ENCODE peak calls at places on chromosomes 6 and 20, in nine cellular contexts. I is keratinocyte; Y is left ventricle myocardium inferior; A is Calu3; Z is HS-5; J is CD8-positive, alpha-beta T cell; U is activated naive CD8-positive, alpha-beta T cell treated with anti-CD3 and anti-CD28 coated beads for 36 hours; R is T-cell; C is lung microvascular endothelial cell. G is an unnamed sample.

GRCh38 chr6:2794171-2794730 is 29.1 kb downstream of the WRNIP1 start:
- DNase-seq in C (peak), A (no peak), Z (no peak), Y (no peak), I (no peak), R (no peak), U (no peak), J (no peak), G (no peak)

GRCh38 chr6:34249469-34250370 is 914 bp upstream of the SMIM29 start:
- DNase-seq in A (no peak), Y (no peak), C (no peak), I (no peak), U (no peak), J (no peak), Z (no peak), R (no peak), G (no peak)

GRCh38 chr6:21731411-21732031 is 138.0 kb downstream of the SOX4 start:
- DNase-seq in I (no peak), Y (no peak), C (peak), Z (peak), J (no peak), A (peak), R (no peak), U (no peak), G (peak)

GRCh38 chr20:21509597-21510331 is 4.1 kb downstream of the NKX2-2 start:
- DNase-seq in C (peak), Z (no peak), J (no peak), Y (no peak), R (no peak), U (no peak), I (no peak), A (no peak), G (no peak)

GRCh38 chr20:53652859-53653520 is 59.4 kb upstream of the ZNF217 start:
- DNase-seq in U (no peak), A (no peak), C (no peak), R (no peak), Y (no peak), I (no peak), J (no peak), Z (no peak), G (no peak)

GRCh38 chr6:130968486-130968885 is 94.6 kb downstream of the EPB41L2 start:
- DNase-seq in A (no peak), U (no peak), Z (no peak), I (no peak), J (no peak), Y (no peak), C (no peak), R (no peak), G (no peak)

GRCh38 chr6:4612636-4613171 is 163.5 kb upstream of the CDYL start:
- DNase-seq in Y (no peak), J (no peak), I (no peak), R (no peak), Z (no peak), U (no peak), C (no peak), A (no peak), G (no peak)

GRCh38 chr20:60078351-60079250 is 120.4 kb downstream of the CDH26 start:
- DNase-seq in Z (no peak), C (no peak), Y (no peak), J (no peak), I (no peak), A (no peak), U (no peak), R (no peak), G (no peak)

GRCh38 chr6:77231438-77232305 is 231.6 kb downstream of the HTR1B start:
- DNase-seq in U (no peak), I (no peak), C (peak), R (no peak), Y (no peak), Z (no peak), A (no peak), J (no peak), G (no peak)

GRCh38 chr6:62371840-62372239 is 85.8 kb upstream of the KHDRBS2 start:
- DNase-seq in A (no peak), J (no peak), R (no peak), U (no peak), Z (no peak), C (no peak), I (no peak), Y (no peak), G (no peak)

GRCh38 chr20:31710423-31711250 is 12.0 kb downstream of the BCL2L1 start:
- DNase-seq in I (peak), J (no peak), U (no peak), R (no peak), Y (peak), Z (no peak), A (no peak), C (no peak), G (no peak)

GRCh38 chr20:37651932-37652331 is 41.9 kb upstream of the CTNNBL1 start:
- DNase-seq in U (peak), Y (peak), I (no peak), A (peak), Z (no peak), C (peak), R (no peak), J (no peak), G (no peak)

GRCh38 chr6:158660331-158660730 is 10.5 kb downstream of the SYTL3 start:
- DNase-seq in A (peak), U (peak), Y (no peak), J (peak), Z (no peak), R (peak), C (peak), I (no peak), G (no peak)

GRCh38 chr20:58944610-58945009 is 36.4 kb upstream of the NELFCD start:
- DNase-seq in R (no peak), Z (no peak), I (no peak), U (no peak), A (peak), C (no peak), Y (no peak), J (no peak), G (no peak)

GRCh38 chr20:62603907-62604785 is 38.2 kb upstream of the SLCO4A1 start:
- DNase-seq in J (no peak), Z (no peak), U (no peak), Y (no peak), C (no peak), A (no peak), R (no peak), I (no peak), G (no peak)

GRCh38 chr6:4909063-4909645 is 94.7 kb downstream of the RPP40 start:
- DNase-seq in U (no peak), I (no peak), C (no peak), Z (no peak), A (no peak), Y (no peak), R (no peak), J (no peak), G (no peak)

GRCh38 chr6:104527761-104528415 is 331.8 kb downstream of the HACE1 start:
- DNase-seq in C (peak), J (no peak), U (no peak), Y (no peak), I (no peak), A (peak), R (no peak), Z (no peak), G (no peak)

GRCh38 chr6:162119349-162119748 is 608.2 kb downstream of the PRKN start:
- DNase-seq in Y (peak), J (no peak), U (no peak), R (no peak), C (no peak), Z (no peak), I (no peak), A (no peak), G (no peak)

GRCh38 chr6:127880452-127880851 is 20.4 kb downstream of the THEMIS start:
- DNase-seq in I (no peak), Y (no peak), J (no peak), C (no peak), Z (no peak), U (no peak), A (no peak), R (no peak), G (no peak)

GRCh38 chr20:43954704-43955243 is 40.1 kb downstream of the TOX2 start:
- DNase-seq in I (no peak), U (no peak), C (no peak), R (no peak), Z (no peak), J (no peak), A (no peak), Y (no peak), G (no peak)

GRCh38 chr20:63254536-63255384 is 497 bp upstream of the NKAIN4 start:
- DNase-seq in A (no peak), Y (no peak), U (no peak), Z (no peak), J (no peak), R (no peak), I (no peak), C (no peak), G (no peak)

GRCh38 chr6:113401231-113401630 is 455.9 kb upstream of the MARCKS start:
- DNase-seq in U (no peak), J (no peak), R (no peak), A (no peak), Y (no peak), I (no peak), C (peak), Z (no peak), G (no peak)

GRCh38 chr6:64221776-64222175 is 586.2 kb downstream of the PHF3 start:
- DNase-seq in A (no peak), R (no peak), U (no peak), C (no peak), I (no peak), Y (no peak), J (no peak), Z (no peak), G (no peak)

GRCh38 chr20:17969276-17969883 is 562 bp downstream of the MGME1 start:
- DNase-seq in C (peak), I (no peak), J (no peak), R (no peak), Y (no peak), U (peak), Z (no peak), A (no peak), G (no peak)

GRCh38 chr20:4480104-4480503 is 241.6 kb upstream of the PRND start:
- DNase-seq in R (no peak), Y (no peak), J (no peak), U (no peak), Z (no peak), C (no peak), I (no peak), A (no peak), G (no peak)

GRCh38 chr6:149080511-149080910 is 237.0 kb upstream of the TAB2 start:
- DNase-seq in R (no peak), I (no peak), U (no peak), C (no peak), Y (no peak), A (no peak), J (no peak), Z (peak), G (no peak)

GRCh38 chr20:38224534-38224933 is 36.0 kb downstream of the KIAA1755 start:
- DNase-seq in Y (no peak), I (no peak), R (no peak), A (no peak), U (no peak), C (no peak), Z (no peak), J (no peak), G (no peak)

GRCh38 chr6:28353356-28353755 is 3.6 kb downstream of the ZKSCAN3 start:
- DNase-seq in Z (no peak), J (no peak), C (no peak), A (no peak), R (no peak), I (no peak), U (no peak), Y (no peak), G (no peak)

GRCh38 chr6:13302751-13303667 is 25.3 kb downstream of the TBC1D7 start:
- DNase-seq in J (no peak), I (peak), R (peak), C (peak), U (peak), A (no peak), Y (peak), Z (peak), G (peak)

GRCh38 chr6:1068068-1068467 is 243.8 kb upstream of the FOXQ1 start:
- DNase-seq in R (no peak), I (no peak), J (no peak), U (no peak), Y (no peak), A (no peak), Z (no peak), C (no peak), G (no peak)

GRCh38 chr6:128882991-128883571 is at the start of gene LAMA2:
- DNase-seq in C (peak), I (no peak), Z (no peak), U (peak), R (no peak), J (no peak), Y (peak), A (no peak), G (no peak)

GRCh38 chr6:122624853-122625252 is 14.6 kb downstream of the PKIB start:
- DNase-seq in J (no peak), Z (no peak), U (no peak), C (no peak), Y (no peak), I (no peak), A (no peak), R (no peak), G (no peak)

GRCh38 chr6:24009319-24009718 is 116.7 kb upstream of the NRSN1 start:
- DNase-seq in Y (no peak), A (no peak), J (no peak), Z (no peak), U (no peak), I (no peak), R (no peak), C (no peak), G (no peak)

GRCh38 chr20:60761056-60761455 is 491.0 kb upstream of the CDH4 start:
- DNase-seq in A (no peak), J (no peak), Z (no peak), R (no peak), Y (no peak), I (no peak), U (no peak), C (no peak), G (no peak)

GRCh38 chr6:40482532-40482931 is 104.6 kb downstream of the LRFN2 start:
- DNase-seq in U (no peak), C (no peak), Y (no peak), J (no peak), A (no peak), R (no peak), I (no peak), Z (no peak), G (no peak)

GRCh38 chr20:15564981-15565380 is 1008.3 kb downstream of the KIF16B start:
- DNase-seq in U (no peak), J (no peak), Y (no peak), I (no peak), Z (no peak), C (no peak), A (no peak), R (no peak), G (no peak)

GRCh38 chr6:26251354-26252081 is 113.5 kb upstream of the BTN3A2 start:
- DNase-seq in Y (peak), R (peak), J (peak), U (peak), A (peak), I (no peak), C (peak), Z (no peak), G (no peak)

G was measured in epithelial cell of proximal tubule.